ENCODE peak calls at places on chromosomes 12 and 14, in four cellular contexts. G is H1, W is GM12878, Q is K562. Z is an unnamed sample.
A peak's percentile ranks its signal among the peaks of the same experiment; 100 is the strongest.

GRCh38 chr12:117151195-117152031 is 38.9 kb downstream of the FBXO21 start:
- DNase-seq in W (no peak), G (peak; percentile 44), Q (peak; percentile 84), Z (peak; percentile 35)

GRCh38 chr12:1881301-1881700 is 37.2 kb downstream of the CACNA2D4 start:
- DNase-seq in W (no peak), Q (no peak), G (no peak), Z (no peak)

GRCh38 chr12:14952295-14952995 is 9.0 kb downstream of the ARHGDIB start:
- DNase-seq in G (no peak), Q (no peak), W (no peak), Z (peak; percentile 48)

GRCh38 chr14:26008290-26008689 is 589.5 kb downstream of the NOVA1 start:
- DNase-seq in G (peak; percentile 15), Q (no peak), W (no peak), Z (no peak)

GRCh38 chr12:19236656-19237055 is 107.1 kb downstream of the PLEKHA5 start:
- DNase-seq in G (no peak), Q (no peak), W (no peak), Z (no peak)

GRCh38 chr12:92912052-92912451 is 17.0 kb downstream of the EEA1 start:
- DNase-seq in G (no peak), W (no peak), Q (no peak), Z (no peak)

GRCh38 chr14:104436741-104437701 is 142.5 kb upstream of the C14orf180 start:
- DNase-seq in Q (peak; percentile 2), W (no peak), G (no peak), Z (no peak)

GRCh38 chr12:130592641-130593040 is 123.5 kb downstream of the RIMBP2 start:
- DNase-seq in G (no peak), Q (no peak), W (no peak), Z (no peak)

GRCh38 chr12:32039341-32039740 is 67.3 kb upstream of the BICD1 start:
- DNase-seq in Q (peak; percentile 51), G (no peak), W (no peak), Z (no peak)

GRCh38 chr14:71433303-71433702 is 498.9 kb upstream of the RGS6 start:
- DNase-seq in Q (no peak), W (no peak), G (no peak), Z (no peak)

GRCh38 chr12:15322164-15323054 is at the start of gene PTPRO:
- DNase-seq in W (no peak), G (peak; percentile 23), Q (no peak), Z (no peak)

GRCh38 chr12:29537292-29537691 is 39.8 kb upstream of the OVCH1 start:
- DNase-seq in G (no peak), Q (no peak), W (no peak), Z (no peak)

GRCh38 chr12:24820872-24821271 is 128.0 kb downstream of the BCAT1 start:
- DNase-seq in G (no peak), W (no peak), Q (no peak), Z (no peak)

GRCh38 chr14:93331375-93332031 is 1.3 kb downstream of the BTBD7 start:
- DNase-seq in G (no peak), Q (no peak), W (no peak), Z (no peak)

GRCh38 chr14:93332032-93332852 is 594 bp downstream of the BTBD7 start:
- DNase-seq in G (no peak), Q (peak; percentile 70), W (no peak), Z (no peak)

GRCh38 chr14:93332853-93333630 is at the start of gene BTBD7:
- DNase-seq in Q (peak; percentile 88), G (peak; percentile 78), W (peak; percentile 63), Z (peak; percentile 90)

GRCh38 chr14:93330609-93331000 is 2.2 kb downstream of the BTBD7 start:
- DNase-seq in G (no peak), Q (no peak), W (no peak), Z (no peak)

GRCh38 chr14:93333631-93334095 is 827 bp upstream of the BTBD7 start:
- DNase-seq in W (no peak), G (no peak), Q (no peak), Z (no peak)
- TF ChIP-seq JUND in W (no peak), G (no peak), Q (no peak), Z (no peak)

GRCh38 chr12:91575631-91576030 is 393.0 kb upstream of the DCN start:
- DNase-seq in W (no peak), G (no peak), Q (no peak), Z (no peak)

GRCh38 chr12:91576432-91576831 is 393.8 kb upstream of the DCN start:
- DNase-seq in W (no peak), G (no peak), Q (no peak), Z (no peak)

GRCh38 chr12:91574975-91575374 is 392.4 kb upstream of the DCN start:
- DNase-seq in Q (no peak), W (no peak), G (no peak), Z (no peak)

GRCh38 chr12:91579516-91580263 is 397.1 kb upstream of the DCN start:
- DNase-seq in W (no peak), Q (no peak), G (no peak), Z (no peak)

DNA sequence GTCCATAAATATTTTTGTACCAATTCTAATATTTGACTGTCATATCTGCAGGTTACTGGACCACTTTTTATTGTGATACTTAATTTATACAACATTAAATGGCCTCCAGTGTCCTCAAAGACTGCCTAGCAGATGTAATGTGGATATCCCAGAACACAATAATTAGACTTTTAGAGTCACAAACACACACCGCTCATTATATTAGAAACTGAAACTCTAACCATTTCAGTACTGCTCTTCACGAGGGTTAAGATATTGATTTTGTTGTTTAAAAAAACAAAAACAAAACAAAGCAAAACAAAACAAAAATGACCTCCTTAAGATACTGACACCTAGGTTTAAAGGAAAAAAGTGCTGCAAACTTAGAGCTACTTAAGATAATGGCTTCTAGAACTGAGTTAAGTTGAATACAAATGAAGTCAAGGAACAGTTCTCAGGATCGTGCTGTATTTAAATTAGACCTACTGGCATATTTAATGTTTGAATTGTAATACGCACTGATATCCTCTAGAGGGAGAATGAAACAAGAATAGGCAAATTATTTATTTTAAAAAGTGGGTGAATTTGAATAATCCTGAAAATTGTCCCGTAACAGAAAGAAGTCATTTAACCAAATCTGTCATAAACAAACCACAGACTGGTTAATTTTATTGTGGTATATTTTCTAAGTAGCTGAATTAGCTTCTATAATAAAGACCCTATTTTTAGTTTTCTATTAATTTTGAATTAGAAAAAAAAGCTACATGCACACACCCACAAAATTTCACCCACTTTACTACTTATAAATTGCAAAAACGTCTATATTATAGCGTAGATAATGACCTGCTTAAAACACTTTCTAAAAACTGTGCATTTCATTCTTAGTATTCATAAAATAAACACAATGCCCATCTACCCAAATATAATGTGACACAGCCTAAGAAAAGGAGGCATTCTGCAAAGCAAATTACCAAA is 395.2 kb upstream of the DCN start:
- DNase-seq in G (no peak), Q (no peak), W (no peak), Z (peak; percentile 15)
- TF ChIP-seq EGR1 in G (no peak), Q (no peak), W (no peak), Z (no peak)

GRCh38 chr12:57497223-57498142 is 9.6 kb downstream of the MARS1 start:
- DNase-seq in G (no peak), W (no peak), Q (no peak), Z (no peak)

GRCh38 chr12:57496822-57497221 is 9.0 kb downstream of the MARS1 start:
- DNase-seq in G (no peak), Q (no peak), W (no peak), Z (no peak)

GRCh38 chr12:57498571-57498970 is 10.7 kb downstream of the MARS1 start:
- DNase-seq in G (no peak), Q (no peak), W (no peak), Z (no peak)

GRCh38 chr12:57500213-57500612 is 12.3 kb downstream of the MARS1 start:
- DNase-seq in W (no peak), Q (no peak), G (no peak), Z (no peak)

DNA sequence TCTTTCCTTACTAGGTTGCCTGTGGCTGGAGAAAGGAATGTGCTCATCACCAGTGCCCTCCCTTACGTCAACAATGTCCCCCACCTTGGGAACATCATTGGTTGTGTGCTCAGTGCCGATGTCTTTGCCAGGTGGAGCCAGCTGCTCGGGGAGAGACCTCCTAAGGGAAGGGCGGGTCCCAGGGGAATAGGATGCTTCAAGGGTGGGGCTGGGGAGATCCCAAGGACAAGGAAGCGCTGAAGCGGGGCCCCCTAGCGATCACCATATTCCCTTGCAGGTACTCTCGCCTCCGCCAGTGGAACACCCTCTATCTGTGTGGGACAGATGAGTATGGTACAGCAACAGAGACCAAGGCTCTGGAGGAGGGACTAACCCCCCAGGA is 10.3 kb downstream of the MARS1 start:
- DNase-seq in Q (no peak), G (no peak), W (no peak), Z (no peak)
- TF ChIP-seq YY1 in Q (no peak), G (no peak), W (no peak), Z (no peak)

GRCh38 chr12:104701756-104702155 is 245.0 kb downstream of the CHST11 start:
- DNase-seq in W (no peak), G (no peak), Q (no peak), Z (no peak)

GRCh38 chr12:104703372-104703771 is 246.6 kb downstream of the CHST11 start:
- DNase-seq in W (no peak), G (no peak), Q (no peak), Z (no peak)

GRCh38 chr12:104704224-104704623 is 247.5 kb downstream of the CHST11 start:
- DNase-seq in W (no peak), G (no peak), Q (no peak), Z (no peak)

GRCh38 chr12:104701301-104701700 is 244.6 kb downstream of the CHST11 start:
- DNase-seq in G (no peak), Q (no peak), W (no peak), Z (no peak)

DNA sequence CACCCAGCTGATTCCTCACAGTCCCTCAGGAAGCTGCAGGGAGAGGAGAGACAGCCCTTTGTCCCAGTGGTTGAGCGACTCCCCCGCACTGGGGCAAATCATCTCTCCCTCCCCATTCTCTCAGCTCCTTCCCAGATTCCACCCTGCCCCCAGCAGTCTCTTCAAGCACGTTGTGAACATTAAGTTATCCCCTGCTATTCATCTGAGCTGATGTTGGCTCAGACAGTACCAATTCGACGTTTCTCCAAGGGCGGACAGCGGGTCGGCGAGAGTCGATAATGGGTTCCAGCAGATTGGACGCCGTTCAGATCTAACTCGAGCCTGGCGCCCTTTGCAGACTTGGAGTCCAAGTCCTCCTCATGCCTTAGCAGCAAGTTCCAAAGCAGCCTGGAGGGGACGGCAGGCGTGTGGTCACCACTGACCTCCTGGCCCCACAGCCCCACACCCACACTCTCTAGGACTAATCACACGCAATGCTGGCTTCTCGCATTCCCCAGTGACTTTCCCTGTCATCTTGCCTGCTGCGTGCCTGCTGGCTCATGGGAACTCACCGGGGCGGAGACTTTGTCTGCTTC is 245.9 kb downstream of the CHST11 start:
- DNase-seq in W (no peak), G (no peak), Q (no peak), Z (no peak)
- TF ChIP-seq JUND in W (no peak), G (no peak), Q (no peak), Z (no peak)

Z was measured in HCT116.